ENCODE peak calls at places on chromosomes 6 and 20, in four cellular contexts. One of them, this sample, is unnamed. For H3K27me3, the result is how much of the 10 kb centered on the place peaks cover.

GRCh38 chr6:81075974-81076373 is 676.5 kb downstream of the TENT5A start:
- DNase-seq in K562: no peak
- DNase-seq in GM12878: no peak
- DNase-seq in HepG2: peak
- DNase-seq in this sample: no peak

GRCh38 chr6:148972481-148972880 is 225.7 kb downstream of the UST start:
- DNase-seq in K562: peak
- DNase-seq in GM12878: no peak
- DNase-seq in HepG2: peak
- DNase-seq in this sample: peak

GRCh38 chr20:52312131-52312729 is 120.7 kb upstream of the ZFP64 start:
- DNase-seq in K562: peak
- DNase-seq in GM12878: peak
- DNase-seq in HepG2: peak
- DNase-seq in this sample: no peak

GRCh38 chr6:33758807-33759206 is 12.1 kb upstream of the IP6K3 start:
- DNase-seq in K562: no peak
- DNase-seq in GM12878: no peak
- DNase-seq in HepG2: no peak
- DNase-seq in this sample: no peak

GRCh38 chr6:25449774-25450173 is 170.6 kb downstream of the CARMIL1 start:
- DNase-seq in K562: no peak
- DNase-seq in GM12878: no peak
- DNase-seq in HepG2: no peak
- DNase-seq in this sample: no peak

GRCh38 chr20:50632236-50632635 is 59.1 kb downstream of the RIPOR3 start:
- DNase-seq in K562: no peak
- DNase-seq in GM12878: no peak
- DNase-seq in HepG2: no peak
- DNase-seq in this sample: no peak

GRCh38 chr20:13119583-13119982 is 101.5 kb upstream of the ISM1 start:
- DNase-seq in K562: peak
- DNase-seq in GM12878: no peak
- DNase-seq in HepG2: peak
- DNase-seq in this sample: no peak

GRCh38 chr6:125942677-125943527 is 13.7 kb upstream of the HINT3 start:
- DNase-seq in K562: peak
- DNase-seq in GM12878: no peak
- DNase-seq in HepG2: peak
- DNase-seq in this sample: no peak

GRCh38 chr6:36817176-36817817 is 21.9 kb downstream of the CPNE5 start:
- DNase-seq in K562: no peak
- DNase-seq in GM12878: no peak
- DNase-seq in HepG2: no peak
- DNase-seq in this sample: no peak

GRCh38 chr20:31851240-31851955 is 6.0 kb upstream of the FOXS1 start:
- DNase-seq in K562: no peak
- DNase-seq in GM12878: no peak
- DNase-seq in HepG2: no peak
- DNase-seq in this sample: no peak
- H3K27me3 ChIP-seq in K562: under half
- H3K27me3 ChIP-seq in GM12878: under half
- H3K27me3 ChIP-seq in HepG2: half or more
- H3K27me3 ChIP-seq in this sample: under half

GRCh38 chr20:63124782-63125580 is 91.0 kb downstream of the YTHDF1 start:
- DNase-seq in K562: no peak
- DNase-seq in GM12878: no peak
- DNase-seq in HepG2: no peak
- DNase-seq in this sample: no peak
- TF ChIP-seq GABPA in K562: no peak
- TF ChIP-seq GABPA in GM12878: no peak
- TF ChIP-seq GABPA in HepG2: no peak
- TF ChIP-seq GABPA in this sample: no peak

DNA sequence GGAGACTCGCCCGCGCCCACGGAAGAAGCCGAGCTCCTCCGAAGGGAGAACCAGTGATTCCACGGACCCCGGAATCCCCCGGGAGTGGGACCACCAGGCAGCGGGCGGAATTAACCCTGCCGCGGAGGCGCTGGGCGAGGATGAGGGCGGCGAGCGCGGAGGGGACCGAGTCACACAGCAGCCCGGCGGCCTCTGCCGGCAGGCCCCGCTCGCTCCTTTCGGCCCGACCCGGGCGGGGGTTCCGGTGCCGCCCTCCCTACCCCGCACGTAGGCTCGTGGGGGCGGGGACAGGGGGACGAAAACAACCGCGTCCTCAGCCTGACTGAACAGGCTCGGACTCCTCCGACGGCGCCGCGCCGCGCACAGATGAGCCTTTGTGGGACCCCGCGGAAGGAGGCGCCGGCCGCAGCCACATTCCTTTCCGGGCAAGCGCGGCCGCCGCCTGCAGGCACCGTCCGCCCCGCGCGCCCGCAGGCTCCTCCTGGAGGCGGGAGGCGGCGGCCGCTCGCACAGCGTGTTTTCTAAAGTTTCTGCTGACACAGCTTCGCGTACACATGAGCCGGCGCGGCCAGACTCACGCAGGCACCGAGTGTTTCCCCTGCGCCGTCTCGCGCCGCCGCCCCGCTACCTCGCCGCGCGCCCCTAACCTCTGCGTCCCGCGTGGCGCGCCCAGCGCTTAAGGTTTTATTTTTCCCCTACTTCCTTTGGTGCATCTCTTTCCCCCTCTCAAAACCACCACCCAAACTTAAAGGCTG is 244.3 kb downstream of the ARID1B start:
- DNase-seq in K562: peak
- DNase-seq in GM12878: no peak
- DNase-seq in HepG2: peak
- DNase-seq in this sample: peak
- TF ChIP-seq POLR2A in K562: peak
- TF ChIP-seq POLR2A in GM12878: peak
- TF ChIP-seq POLR2A in HepG2: peak
- TF ChIP-seq POLR2A in this sample: peak

DNA sequence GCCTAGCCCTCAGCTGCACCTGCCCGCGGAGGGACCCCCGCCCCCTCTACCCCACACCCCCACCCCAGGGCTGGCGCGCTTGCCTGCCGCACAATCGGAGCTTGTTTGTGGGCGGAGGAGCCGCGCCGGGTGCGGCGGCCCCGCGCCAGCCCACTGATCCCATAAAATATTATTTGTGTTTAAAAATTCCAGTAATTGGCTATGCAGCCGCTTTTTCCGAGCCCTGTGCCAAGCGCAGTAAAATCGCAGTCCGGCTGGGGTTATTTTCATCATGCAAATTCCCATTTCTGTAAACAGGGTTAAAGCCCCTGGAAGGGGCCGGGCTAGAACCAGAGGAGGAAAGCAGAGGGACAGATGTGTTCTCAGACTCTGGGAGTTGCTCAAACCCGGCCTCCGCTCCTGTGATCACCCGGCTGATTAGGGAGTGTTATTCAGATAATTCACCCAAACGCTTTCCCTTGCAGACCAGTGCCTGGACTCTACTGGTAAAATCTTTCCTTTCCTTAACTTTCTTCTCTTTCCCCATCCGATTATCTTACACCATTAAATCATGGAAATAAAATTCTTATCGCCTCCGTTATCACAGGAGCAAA is 93.1 kb downstream of the NCR2 start:
- DNase-seq in K562: no peak
- DNase-seq in GM12878: no peak
- DNase-seq in HepG2: no peak
- DNase-seq in this sample: no peak
- H3K27me3 ChIP-seq in K562: under half
- H3K27me3 ChIP-seq in GM12878: under half
- H3K27me3 ChIP-seq in HepG2: under half
- H3K27me3 ChIP-seq in this sample: under half